ENCODE peak calls at places on chromosome 17, in five cellular contexts. V, Q, M, O and Z are unnamed samples.

GRCh38 chr17:488993-489757 is 136.6 kb upstream of the RPH3AL start:
- DNase-seq in V (no peak), O (peak; percentile 69), M (peak; percentile 11), Q (peak; percentile 49), Z (peak; percentile 39)

GRCh38 chr17:68198931-68199836 is 48.7 kb upstream of the AMZ2 start:
- DNase-seq in V (no peak), M (no peak), O (no peak), Q (peak; percentile 60), Z (peak; percentile 52)

GRCh38 chr17:50274142-50274944 is at the start of gene TMEM92:
- DNase-seq in Q (no peak), V (no peak), O (no peak), M (peak; percentile 69), Z (peak; percentile 83)

GRCh38 chr17:38605852-38606645 is at the start of gene SRCIN1:
- DNase-seq in Q (peak; percentile 84), V (peak; percentile 43), O (peak; percentile 13), M (peak; percentile 24), Z (peak; percentile 72)

GRCh38 chr17:79925242-79925957 is 86.2 kb upstream of the CBX4 start:
- DNase-seq in M (no peak), Q (no peak), O (peak; percentile 63), V (peak; percentile 60), Z (no peak)

GRCh38 chr17:28871056-28871579 is 16.3 kb downstream of the ERAL1 start:
- DNase-seq in V (no peak), Q (peak; percentile 84), M (no peak), O (no peak), Z (no peak)

GRCh38 chr17:81487487-81488275 is 24.9 kb downstream of the ACTG1 start:
- DNase-seq in Q (peak; percentile 98), O (peak; percentile 79), M (peak; percentile 77), V (no peak), Z (peak; percentile 91)

GRCh38 chr17:64920419-64921172 is 1.3 kb upstream of the LRRC37A3 start:
- DNase-seq in M (no peak), Q (no peak), V (no peak), O (no peak), Z (no peak)

GRCh38 chr17:30326816-30327215 is 7.0 kb downstream of the TMIGD1 start:
- DNase-seq in O (no peak), M (no peak), Q (no peak), V (no peak), Z (no peak)

GRCh38 chr17:78977992-78978973 is 1.4 kb downstream of the LGALS3BP start:
- DNase-seq in Q (no peak), O (no peak), M (no peak), V (no peak), Z (no peak)

GRCh38 chr17:29577778-29578211 is 9.3 kb downstream of the TP53I13 start:
- DNase-seq in O (peak; percentile 71), M (peak; percentile 41), Q (no peak), V (no peak), Z (peak; percentile 6)

GRCh38 chr17:3780986-3781385 is 20.0 kb downstream of the ITGAE start:
- DNase-seq in M (no peak), O (no peak), V (no peak), Q (no peak), Z (no peak)

GRCh38 chr17:68175905-68176304 is 71.9 kb upstream of the AMZ2 start:
- DNase-seq in M (no peak), O (no peak), Q (no peak), V (no peak), Z (no peak)

GRCh38 chr17:47239663-47240374 is 13.8 kb upstream of the ITGB3 start:
- DNase-seq in Q (no peak), V (peak; percentile 67), M (peak; percentile 36), O (peak; percentile 98), Z (no peak)

GRCh38 chr17:4782652-4783051 is 3.5 kb downstream of the VMO1 start:
- DNase-seq in V (no peak), O (no peak), M (no peak), Q (no peak), Z (no peak)

GRCh38 chr17:43936434-43936833 is 5.8 kb downstream of the PPY start:
- DNase-seq in O (no peak), M (no peak), Q (no peak), V (no peak), Z (no peak)

GRCh38 chr17:67180275-67180674 is 64.7 kb downstream of the HELZ start:
- DNase-seq in O (no peak), Q (no peak), M (no peak), V (no peak), Z (no peak)

GRCh38 chr17:47733414-47734288 is 615 bp downstream of the TBX21 start:
- DNase-seq in V (no peak), M (no peak), O (no peak), Q (peak; percentile 51), Z (no peak)

GRCh38 chr17:75552847-75553552 is 27.5 kb downstream of the LLGL2 start:
- DNase-seq in V (no peak), Q (no peak), O (peak; percentile 50), M (peak; percentile 37), Z (peak; percentile 41)

DNA sequence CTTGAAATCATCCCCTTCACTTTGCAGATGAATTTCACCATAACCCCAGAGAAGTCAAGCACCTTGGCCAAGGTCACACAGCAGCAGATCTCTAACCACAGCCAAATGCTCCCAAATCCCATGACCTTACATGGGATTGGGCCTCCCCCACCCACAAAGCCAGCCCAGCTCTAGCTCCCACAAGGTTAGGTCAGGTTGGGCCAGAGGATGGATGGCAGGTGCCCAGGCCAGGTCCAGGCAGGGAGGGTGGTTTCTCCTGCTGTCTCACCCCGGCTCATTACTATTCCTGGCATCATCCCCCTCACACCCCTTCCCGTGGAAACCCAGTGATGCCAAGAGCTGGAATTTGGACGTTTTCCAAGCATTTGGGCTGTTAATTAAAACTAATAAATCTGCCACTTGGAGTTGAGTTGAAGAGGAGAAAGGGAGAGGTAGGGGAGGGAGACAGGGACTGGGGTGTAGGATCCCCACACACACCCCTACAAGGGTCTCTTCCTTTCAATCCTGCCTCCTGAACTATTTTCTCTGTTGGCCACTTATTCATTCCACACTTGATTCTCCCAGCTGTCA is 181.6 kb downstream of the TMEM132E start:
- DNase-seq in V (peak; percentile 20), M (no peak), O (no peak), Q (no peak), Z (no peak)
- TF ChIP-seq CTCF in V (no peak), M (no peak), O (no peak), Q (no peak), Z (no peak)

DNA sequence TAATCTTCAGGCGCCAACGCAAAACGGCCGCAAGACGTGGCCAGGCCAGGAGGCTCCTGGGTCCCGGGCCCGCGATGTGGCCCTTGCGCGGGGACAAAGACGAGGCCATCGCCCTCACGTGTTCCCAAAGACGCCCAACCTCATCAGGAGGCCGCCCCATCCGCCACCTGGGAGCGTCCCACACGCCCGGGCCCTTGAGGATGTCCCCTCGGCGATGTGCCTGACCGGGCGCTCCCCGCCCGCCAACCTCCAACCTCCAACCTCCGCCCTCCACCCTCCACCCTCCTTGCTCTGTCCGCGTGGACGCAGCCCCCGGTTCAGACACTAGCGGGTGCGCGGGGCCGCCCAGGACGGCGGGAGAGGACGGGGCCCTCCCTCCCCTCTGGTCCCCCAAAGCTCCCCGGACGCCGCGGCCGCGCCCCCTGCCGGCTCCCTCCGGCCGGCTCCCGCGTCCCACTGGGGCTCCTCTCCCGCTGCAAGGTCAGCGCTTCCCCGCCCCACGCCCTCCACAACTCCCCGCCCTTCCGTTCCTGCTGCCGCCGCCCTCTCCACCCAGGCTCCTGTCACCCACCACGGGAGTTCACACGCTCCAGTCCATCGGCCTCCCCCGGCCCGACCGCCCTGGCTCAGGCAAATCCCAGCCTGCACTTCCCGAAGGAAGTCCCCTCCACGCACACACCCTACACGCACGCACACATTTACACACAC is 250.8 kb upstream of the RPL38 start:
- DNase-seq in O (peak; percentile 14), V (no peak), M (no peak), Q (peak; percentile 63), Z (peak; percentile 84)
- TF ChIP-seq CTCF in O (peak; percentile 51), V (no peak), M (no peak), Q (no peak), Z (peak; percentile 50)

GRCh38 chr17:16377804-16378400 is 3.0 kb upstream of the UBB start:
- DNase-seq in Q (no peak), V (no peak), O (peak; percentile 65), M (no peak), Z (no peak)
- TF ChIP-seq CTCF in Q (no peak), V (no peak), O (no peak), M (no peak), Z (no peak)

GRCh38 chr17:31696184-31696602 is 162.9 kb downstream of the COPRS start:
- DNase-seq in Q (no peak), M (peak; percentile 62), O (peak; percentile 95), V (peak; percentile 79), Z (peak; percentile 66)
- TF ChIP-seq CTCF in Q (no peak), M (no peak), O (peak; percentile 26), V (peak; percentile 45), Z (no peak)

GRCh38 chr17:42775534-42776098 is 2.4 kb downstream of the VPS25 start:
- DNase-seq in V (no peak), M (no peak), O (peak; percentile 49), Q (peak; percentile 49), Z (no peak)
- TF ChIP-seq CTCF in V (no peak), M (no peak), O (no peak), Q (no peak), Z (no peak)

GRCh38 chr17:9151091-9151490 is 129.8 kb downstream of the NTN1 start:
- DNase-seq in M (no peak), V (no peak), Q (no peak), O (no peak), Z (no peak)

GRCh38 chr17:9144502-9145233 is 123.4 kb downstream of the NTN1 start:
- DNase-seq in Q (no peak), O (no peak), M (no peak), V (no peak), Z (no peak)

GRCh38 chr17:9146064-9146463 is 124.8 kb downstream of the NTN1 start:
- DNase-seq in M (no peak), Q (no peak), O (no peak), V (no peak), Z (no peak)

GRCh38 chr17:9150407-9151090 is 129.2 kb downstream of the NTN1 start:
- DNase-seq in M (no peak), Q (no peak), O (peak; percentile 16), V (no peak), Z (no peak)

DNA sequence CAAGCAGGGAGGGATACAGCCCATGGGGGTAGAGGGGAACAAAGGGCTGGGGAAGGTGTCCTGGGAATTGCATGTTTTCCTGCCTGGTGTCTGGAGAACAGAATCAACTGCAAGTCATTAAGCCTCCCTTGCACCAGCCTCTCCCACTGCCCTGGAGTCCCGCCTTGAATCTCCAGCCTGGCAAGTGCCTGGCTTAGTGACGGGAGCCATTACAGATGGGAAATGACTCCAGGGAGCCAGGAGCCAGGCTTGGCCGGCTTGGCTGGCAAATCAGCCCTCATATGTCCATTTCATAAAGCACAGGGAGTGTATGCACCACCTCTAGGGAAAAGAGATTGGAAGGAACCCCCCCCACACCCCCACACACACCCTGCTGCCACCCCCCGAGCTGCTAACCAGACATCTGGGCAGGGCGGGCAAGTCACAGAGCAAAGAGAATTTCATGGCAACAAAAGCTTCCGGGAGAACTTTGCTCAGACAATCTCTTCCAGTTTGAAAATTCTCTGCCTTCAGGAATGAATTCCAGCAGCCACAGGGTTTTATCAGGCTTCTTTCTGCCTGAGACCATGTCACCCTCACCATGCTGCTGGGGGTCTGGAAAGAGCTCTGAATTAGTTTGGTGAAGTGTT is 127.7 kb downstream of the NTN1 start:
- DNase-seq in Q (no peak), M (no peak), O (no peak), V (no peak), Z (no peak)
- TF ChIP-seq CTCF in Q (no peak), M (no peak), O (no peak), V (no peak), Z (no peak)